ENCODE peak calls at places on chromosome 3, in ten cellular contexts. S is left ventricle myocardium inferior, T is body of pancreas, J is ovary, E is testis, V is GM23248, H is uterus, P is aorta, K is neural progenitor cell, W is psoas muscle. Z is an unnamed sample.

GRCh38 chr3:187165144-187165543 is 25.8 kb upstream of the RPL39L start:
- DNase-seq in T (peak; percentile 28), K (peak; percentile 79), J (no peak), E (peak; percentile 50), S (no peak), H (peak; percentile 42), P (no peak), W (no peak), V (peak; percentile 67), Z (no peak)

GRCh38 chr3:51637941-51638471 is 33.0 kb upstream of the TEX264 start:
- DNase-seq in K (peak; percentile 83), S (no peak), V (peak; percentile 70), J (no peak), E (peak; percentile 78), P (no peak), T (peak; percentile 20), H (no peak), W (no peak), Z (no peak)

GRCh38 chr3:72474775-72475174 is 373.5 kb downstream of the SHQ1 start:
- DNase-seq in P (no peak), E (no peak), S (no peak), H (no peak), K (no peak), W (no peak), T (no peak), J (no peak), V (no peak), Z (no peak)

GRCh38 chr3:86968224-86968932 is 22.6 kb downstream of the VGLL3 start:
- DNase-seq in W (no peak), V (no peak), H (no peak), P (no peak), S (no peak), J (no peak), T (no peak), K (no peak), E (no peak), Z (no peak)

GRCh38 chr3:190534986-190535385 is 21.1 kb downstream of the IL1RAP start:
- DNase-seq in J (no peak), P (no peak), V (peak; percentile 20), K (no peak), H (no peak), S (no peak), T (no peak), W (no peak), E (no peak), Z (no peak)

GRCh38 chr3:147120029-147120428 is 286.3 kb downstream of the ZIC4 start:
- DNase-seq in J (no peak), H (no peak), W (no peak), E (no peak), S (no peak), P (no peak), T (no peak), V (peak; percentile 58), K (no peak), Z (no peak)

GRCh38 chr3:102529452-102529851 is 94.6 kb downstream of the ZPLD1 start:
- DNase-seq in H (peak; percentile 22), J (no peak), S (no peak), E (peak; percentile 62), P (no peak), K (peak; percentile 41), T (no peak), V (peak; percentile 22), W (no peak), Z (no peak)

GRCh38 chr3:8805774-8806173 is 36.4 kb upstream of the OXTR start:
- DNase-seq in P (no peak), H (no peak), E (no peak), S (no peak), T (no peak), K (no peak), V (no peak), W (no peak), J (no peak), Z (no peak)

GRCh38 chr3:25037049-25037547 is 391.0 kb upstream of the RARB start:
- DNase-seq in K (no peak), W (no peak), V (peak; percentile 43), E (no peak), P (no peak), H (peak; percentile 18), J (no peak), S (no peak), T (no peak), Z (no peak)

DNA sequence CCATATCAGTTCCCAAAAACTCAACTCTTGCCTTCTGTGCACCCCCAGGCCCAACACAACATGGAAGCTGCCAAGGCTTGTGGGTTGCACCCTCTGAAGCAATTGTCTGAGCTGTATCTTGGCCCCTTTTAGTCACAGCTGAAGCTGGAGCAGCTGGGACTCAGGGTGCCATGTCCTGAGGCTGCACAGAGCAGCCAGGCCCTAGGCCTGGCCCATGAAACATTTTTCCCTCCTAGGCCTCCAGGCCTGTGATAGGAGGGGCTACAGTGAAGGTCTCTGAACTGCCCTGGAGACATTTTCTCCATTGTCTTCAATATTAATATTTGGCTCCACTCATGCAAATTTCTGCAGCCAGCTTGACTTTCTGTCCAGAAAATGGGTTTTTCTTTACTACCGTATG is 8.1 kb upstream of the MYLK start:
- DNase-seq in W (no peak), T (no peak), H (no peak), P (no peak), V (no peak), E (no peak), S (no peak), K (no peak), J (no peak), Z (no peak)
- H3K9me3 ChIP-seq in W (no peaks in the 10 kb centered on the region), T (peaks cover 4% of the 10 kb centered on the region), H (no peaks in the 10 kb centered on the region), P (no peaks in the 10 kb centered on the region), V (no peaks in the 10 kb centered on the region), E (no peaks in the 10 kb centered on the region), S (peaks cover 32% of the 10 kb centered on the region), K (peaks cover 21% of the 10 kb centered on the region), J (no peaks in the 10 kb centered on the region), Z (no peaks in the 10 kb centered on the region)

GRCh38 chr3:64130436-64130835 is 94.8 kb downstream of the PRICKLE2 start:
- DNase-seq in P (no peak), T (no peak), K (no peak), S (no peak), J (no peak), W (no peak), E (no peak), V (no peak), H (no peak), Z (no peak)

GRCh38 chr3:64133991-64134390 is 91.3 kb downstream of the PRICKLE2 start:
- DNase-seq in P (no peak), E (no peak), K (no peak), W (no peak), H (no peak), T (no peak), V (no peak), S (no peak), J (no peak), Z (no peak)

GRCh38 chr3:64134882-64135281 is 90.4 kb downstream of the PRICKLE2 start:
- DNase-seq in E (no peak), H (no peak), K (no peak), T (no peak), W (no peak), V (no peak), J (no peak), S (no peak), P (no peak), Z (no peak)

GRCh38 chr3:64131755-64132154 is 93.5 kb downstream of the PRICKLE2 start:
- DNase-seq in S (no peak), W (no peak), J (no peak), P (no peak), H (no peak), T (no peak), V (no peak), E (no peak), K (no peak), Z (no peak)

GRCh38 chr3:64133272-64133671 is 92.0 kb downstream of the PRICKLE2 start:
- DNase-seq in P (no peak), H (no peak), E (no peak), J (no peak), S (no peak), K (peak; percentile 31), V (no peak), W (no peak), T (no peak), Z (no peak)
- H3K9me3 ChIP-seq in P (no peaks in the 10 kb centered on the region), H (no peaks in the 10 kb centered on the region), E (no peaks in the 10 kb centered on the region), J (no peaks in the 10 kb centered on the region), S (no peaks in the 10 kb centered on the region), K (no peaks in the 10 kb centered on the region), V (no peaks in the 10 kb centered on the region), W (no peaks in the 10 kb centered on the region), T (no peaks in the 10 kb centered on the region), Z (no peaks in the 10 kb centered on the region)

GRCh38 chr3:75737831-75738493 is 47.4 kb downstream of the ZNF717 start:
- DNase-seq in P (no peak), H (no peak), W (no peak), K (no peak), E (no peak), V (peak; percentile 36), J (no peak), T (no peak), S (no peak), Z (no peak)
- H3K9me3 ChIP-seq in P (peaks cover 27% of the 10 kb centered on the region), H (peaks cover 71% of the 10 kb centered on the region), W (peaks cover 74% of the 10 kb centered on the region), K (peaks cover 34% of the 10 kb centered on the region), E (peaks cover 3% of the 10 kb centered on the region), V (peaks cover 10% of the 10 kb centered on the region), J (no peaks in the 10 kb centered on the region), T (peaks cover 79% of the 10 kb centered on the region), S (peaks cover 100% of the 10 kb centered on the region), Z (peaks cover 54% of the 10 kb centered on the region)

DNA sequence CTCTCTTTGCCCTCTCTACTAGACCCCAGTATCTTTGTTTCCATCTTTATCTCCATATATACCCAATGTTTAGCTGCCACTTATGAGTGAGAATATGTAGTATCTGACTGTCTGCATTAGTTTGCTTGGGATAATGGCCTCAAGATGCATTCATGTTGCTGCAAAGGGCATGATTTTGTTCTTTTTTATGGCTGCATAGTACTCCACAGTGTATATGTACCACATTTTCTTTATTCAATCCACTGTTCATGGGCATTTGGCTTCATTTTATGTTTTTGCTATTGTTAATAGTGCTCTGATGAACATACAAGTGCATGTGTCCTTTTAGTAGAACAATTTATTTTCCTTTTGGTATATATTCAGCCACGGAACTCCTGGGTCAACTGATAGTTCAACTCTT is 671.5 kb upstream of the GRM7 start:
- DNase-seq in H (no peak), V (no peak), W (no peak), E (no peak), J (no peak), K (no peak), T (no peak), P (no peak), S (no peak), Z (no peak)
- H3K9me3 ChIP-seq in H (no peaks in the 10 kb centered on the region), V (peaks cover 2% of the 10 kb centered on the region), W (no peaks in the 10 kb centered on the region), E (no peaks in the 10 kb centered on the region), J (no peaks in the 10 kb centered on the region), K (no peaks in the 10 kb centered on the region), T (no peaks in the 10 kb centered on the region), P (no peaks in the 10 kb centered on the region), S (peaks cover 26% of the 10 kb centered on the region), Z (peaks cover 2% of the 10 kb centered on the region)

DNA sequence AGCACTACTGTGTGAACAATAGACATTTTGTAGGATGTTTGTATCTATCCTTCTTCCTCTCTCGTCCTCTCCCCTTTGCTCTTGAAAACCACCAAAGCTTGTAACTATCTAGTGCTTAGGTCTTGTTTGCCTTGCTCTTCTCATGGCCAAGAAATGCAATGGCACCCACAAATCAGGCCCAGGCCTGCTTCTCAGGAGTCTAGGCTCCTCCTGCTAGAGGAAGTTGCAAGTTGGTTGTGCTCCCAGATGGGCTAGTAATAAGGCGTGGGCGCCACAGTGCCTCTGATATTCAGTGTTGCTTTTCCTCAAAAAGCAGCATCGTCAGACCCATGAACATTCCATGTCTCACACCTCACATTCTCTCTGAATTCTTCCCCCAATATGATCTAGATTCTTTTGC is 28.7 kb downstream of the ZNF385D start:
- DNase-seq in V (no peak), T (no peak), S (no peak), K (no peak), J (no peak), P (no peak), E (no peak), H (no peak), W (no peak), Z (no peak)
- H3K9me3 ChIP-seq in V (no peaks in the 10 kb centered on the region), T (no peaks in the 10 kb centered on the region), S (peaks cover 15% of the 10 kb centered on the region), K (no peaks in the 10 kb centered on the region), J (no peaks in the 10 kb centered on the region), P (no peaks in the 10 kb centered on the region), E (no peaks in the 10 kb centered on the region), H (no peaks in the 10 kb centered on the region), W (no peaks in the 10 kb centered on the region), Z (no peaks in the 10 kb centered on the region)